ENCODE peak calls at places on chromosomes 6 and 20, in seven cellular contexts. F is PC-9, P is GM23338, S is GM23248, M is OCI-LY7, E is hepatocyte, Y is SK-N-SH. N is an unnamed sample. For H3K9me2, the result is how much of the 10 kb centered on the place peaks cover.

GRCh38 chr6:25337431-25337830 is 58.3 kb downstream of the CARMIL1 start:
- DNase-seq in F (no peak), P (no peak), S (no peak), M (no peak), E (no peak), Y (no peak), N (no peak)

GRCh38 chr6:22253955-22254655 is 42.7 kb downstream of the PRL start:
- DNase-seq in F (no peak), P (no peak), S (no peak), M (no peak), E (no peak), Y (no peak), N (no peak)

GRCh38 chr6:163793584-163793983 is 379.1 kb downstream of the QKI start:
- DNase-seq in F (no peak), P (no peak), S (peak), M (no peak), E (peak), Y (no peak), N (peak)

GRCh38 chr6:163367388-163368183 is 46.9 kb upstream of the QKI start:
- DNase-seq in F (no peak), P (no peak), S (no peak), M (no peak), E (no peak), Y (no peak), N (no peak)

GRCh38 chr6:15593798-15594197 is 69.0 kb downstream of the DTNBP1 start:
- DNase-seq in F (no peak), P (no peak), S (no peak), M (no peak), E (no peak), Y (no peak), N (no peak)

GRCh38 chr6:84605308-84605707 is 159.1 kb downstream of the TBX18 start:
- DNase-seq in F (no peak), P (no peak), S (no peak), M (no peak), E (no peak), Y (no peak), N (no peak)

GRCh38 chr20:25039697-25040437 is 18.1 kb downstream of the ACSS1 start:
- DNase-seq in F (peak), P (no peak), S (peak), M (no peak), E (peak), Y (no peak), N (peak)

GRCh38 chr20:17651761-17652388 is 30.2 kb downstream of the RRBP1 start:
- DNase-seq in F (peak), P (no peak), S (peak), M (peak), E (peak), Y (no peak), N (peak)

GRCh38 chr6:144468709-144469108 is 183.6 kb downstream of the UTRN start:
- DNase-seq in F (no peak), P (no peak), S (no peak), M (no peak), E (no peak), Y (no peak), N (no peak)

GRCh38 chr20:19761853-19762252 is 3.8 kb downstream of the RIN2 start:
- DNase-seq in F (no peak), P (no peak), S (no peak), M (no peak), E (no peak), Y (no peak), N (no peak)

GRCh38 chr6:26473758-26474438 is 16.1 kb downstream of the BTN2A1 start:
- DNase-seq in F (peak), P (peak), S (peak), M (peak), E (peak), Y (peak), N (peak)

GRCh38 chr20:59010995-59011873 is 4.2 kb upstream of the CTSZ start:
- DNase-seq in F (peak), P (peak), S (peak), M (no peak), E (no peak), Y (no peak), N (peak)

GRCh38 chr6:12152023-12152960 is 137.9 kb upstream of the EDN1 start:
- DNase-seq in F (no peak), P (peak), S (no peak), M (no peak), E (no peak), Y (no peak), N (no peak)

GRCh38 chr6:43758617-43759050 is 11.4 kb upstream of the VEGFA start:
- DNase-seq in F (peak), P (peak), S (no peak), M (peak), E (no peak), Y (peak), N (peak)

GRCh38 chr6:43767553-43768505 is 2.2 kb upstream of the VEGFA start:
- DNase-seq in F (no peak), P (no peak), S (no peak), M (no peak), E (no peak), Y (no peak), N (no peak)

GRCh38 chr6:27138837-27139752 is 108.4 kb upstream of the PRSS16 start:
- DNase-seq in F (peak), P (peak), S (no peak), M (peak), E (peak), Y (peak), N (no peak)

GRCh38 chr6:92708270-92708669 is 711.1 kb downstream of the EPHA7 start:
- DNase-seq in F (no peak), P (no peak), S (no peak), M (no peak), E (no peak), Y (no peak), N (no peak)

GRCh38 chr6:15674690-15675386 is 12.0 kb upstream of the DTNBP1 start:
- DNase-seq in F (no peak), P (peak), S (no peak), M (no peak), E (no peak), Y (peak), N (no peak)

GRCh38 chr6:151493495-151494234 is at the start of gene CCDC170:
- DNase-seq in F (peak), P (peak), S (peak), M (no peak), E (peak), Y (peak), N (no peak)

GRCh38 chr20:44071526-44072111 is 115.4 kb downstream of the JPH2 start:
- DNase-seq in F (no peak), P (no peak), S (no peak), M (no peak), E (no peak), Y (no peak), N (no peak)

GRCh38 chr20:34089655-34090324 is 22.3 kb downstream of the EIF2S2 start:
- DNase-seq in F (no peak), P (no peak), S (no peak), M (no peak), E (no peak), Y (no peak), N (no peak)

GRCh38 chr6:42547407-42548329 is 16.2 kb upstream of the UBR2 start:
- DNase-seq in F (peak), P (peak), S (peak), M (peak), E (peak), Y (peak), N (peak)

GRCh38 chr6:170108456-170108855 is 182.4 kb downstream of the DLL1 start:
- DNase-seq in F (no peak), P (no peak), S (no peak), M (no peak), E (no peak), Y (peak), N (no peak)

GRCh38 chr6:169559001-169559441 is 142.8 kb downstream of the WDR27 start:
- DNase-seq in F (no peak), P (no peak), S (peak), M (no peak), E (no peak), Y (no peak), N (peak)

GRCh38 chr20:51525241-51526104 is 17.0 kb downstream of the NFATC2 start:
- DNase-seq in F (no peak), P (no peak), S (no peak), M (peak), E (no peak), Y (no peak), N (no peak)

GRCh38 chr20:37921341-37921929 is 18.5 kb downstream of the VSTM2L start:
- DNase-seq in F (no peak), P (no peak), S (no peak), M (no peak), E (no peak), Y (no peak), N (no peak)

GRCh38 chr6:88008821-88009220 is 38.8 kb upstream of the SPACA1 start:
- DNase-seq in F (no peak), P (no peak), S (peak), M (no peak), E (no peak), Y (no peak), N (peak)

DNA sequence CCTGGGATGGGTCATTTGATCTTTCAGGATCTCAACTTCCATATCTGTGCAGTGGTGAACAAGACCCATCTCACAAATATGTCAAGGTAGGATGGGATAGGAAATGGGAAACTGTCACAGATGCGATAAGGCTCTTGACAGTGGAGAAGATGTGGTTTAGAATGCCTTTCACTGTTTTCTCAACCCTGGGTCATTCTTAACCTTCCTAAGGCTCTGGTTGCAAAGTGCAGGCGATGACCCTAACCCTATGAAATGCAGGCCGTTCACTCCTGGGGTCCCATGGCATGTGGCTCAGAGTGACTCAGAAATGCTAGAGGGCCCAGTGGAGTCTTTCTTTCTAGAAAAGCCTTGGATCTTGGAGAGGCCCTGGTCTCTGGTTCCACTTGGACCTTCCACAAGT is 61.7 kb downstream of the FOXA2 start:
- DNase-seq in F (no peak), P (no peak), S (no peak), M (no peak), E (no peak), Y (no peak), N (no peak)
- H3K9me2 ChIP-seq in F (under half), P (under half), S (under half), M (under half), E (under half), Y (under half), N (under half)

GRCh38 chr6:35489066-35489465 is 7.8 kb downstream of the TEAD3 start:
- DNase-seq in F (no peak), P (no peak), S (no peak), M (no peak), E (no peak), Y (no peak), N (no peak)

GRCh38 chr6:35489995-35490791 is 6.7 kb downstream of the TEAD3 start:
- DNase-seq in F (no peak), P (peak), S (peak), M (no peak), E (peak), Y (peak), N (no peak)

GRCh38 chr6:35492664-35493284 is 4.1 kb downstream of the TEAD3 start:
- DNase-seq in F (no peak), P (no peak), S (no peak), M (no peak), E (no peak), Y (peak), N (no peak)

GRCh38 chr6:35491558-35492541 is 5.0 kb downstream of the TEAD3 start:
- DNase-seq in F (peak), P (no peak), S (no peak), M (no peak), E (peak), Y (peak), N (no peak)

GRCh38 chr6:35490821-35491557 is 5.9 kb downstream of the TEAD3 start:
- DNase-seq in F (no peak), P (no peak), S (no peak), M (no peak), E (no peak), Y (no peak), N (no peak)
- H3K4me3 ChIP-seq in F (no peak), P (peak), S (no peak), M (no peak), E (no peak), Y (no peak), N (no peak)

DNA sequence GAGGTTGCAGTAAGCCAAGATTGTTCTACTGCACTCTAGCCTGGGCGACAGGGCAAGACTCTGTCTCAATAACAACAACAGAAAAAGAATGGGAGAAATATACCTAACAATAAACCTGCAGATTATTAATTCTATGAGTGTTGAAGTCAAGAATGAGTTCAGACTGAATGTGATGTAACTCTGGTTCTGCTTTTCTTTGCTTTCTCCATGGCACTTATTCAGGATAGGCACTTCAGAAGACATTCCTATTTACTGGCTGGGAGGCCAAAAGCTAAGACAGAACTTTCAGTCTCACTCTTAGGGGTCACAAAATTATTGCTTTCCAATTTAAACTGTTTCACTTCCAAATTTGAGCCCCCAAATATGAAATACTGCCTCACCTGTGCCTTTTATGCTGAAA is 15.7 kb upstream of the PRIM2 start:
- DNase-seq in F (no peak), P (no peak), S (no peak), M (no peak), E (no peak), Y (no peak), N (no peak)
- H3K9me2 ChIP-seq in F (under half), P (under half), S (under half), M (under half), E (under half), Y (under half), N (under half)

GRCh38 chr6:19837511-19838441 is 606 bp downstream of the ID4 start:
- DNase-seq in F (peak), P (peak), S (peak), M (peak), E (peak), Y (peak), N (peak)

GRCh38 chr6:19839237-19839546 is 2.0 kb downstream of the ID4 start:
- DNase-seq in F (no peak), P (no peak), S (no peak), M (no peak), E (no peak), Y (no peak), N (no peak)

GRCh38 chr6:19841181-19841580 is 4.0 kb downstream of the ID4 start:
- DNase-seq in F (no peak), P (no peak), S (peak), M (peak), E (no peak), Y (no peak), N (no peak)

GRCh38 chr6:19838442-19839236 is 1.5 kb downstream of the ID4 start:
- DNase-seq in F (peak), P (peak), S (peak), M (peak), E (peak), Y (peak), N (peak)

DNA sequence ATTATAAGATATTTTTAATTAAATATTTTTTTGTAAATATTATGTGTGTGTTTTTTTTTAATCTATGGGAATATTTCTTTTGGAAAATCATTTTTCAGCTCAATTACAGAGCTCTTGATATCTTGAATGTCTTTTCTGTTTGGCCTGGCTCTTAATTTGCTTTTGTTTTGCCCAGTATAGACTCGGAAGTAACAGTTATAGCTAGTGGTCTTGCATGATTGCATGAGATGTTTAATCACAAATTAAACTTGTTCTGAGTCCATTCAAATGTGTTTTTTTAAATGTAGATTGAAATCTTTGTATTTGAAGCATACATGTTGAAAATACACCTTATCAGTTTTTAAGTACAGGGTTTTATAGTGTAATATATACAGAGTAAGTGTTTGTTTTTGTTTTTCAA is 2.6 kb downstream of the ID4 start:
- DNase-seq in F (no peak), P (no peak), S (no peak), M (peak), E (no peak), Y (no peak), N (no peak)
- H3K4me3 ChIP-seq in F (no peak), P (no peak), S (peak), M (peak), E (peak), Y (no peak), N (no peak)

GRCh38 chr6:152700427-152700826 is 2.7 kb downstream of the MYCT1 start:
- DNase-seq in F (no peak), P (no peak), S (no peak), M (no peak), E (no peak), Y (no peak), N (no peak)

GRCh38 chr6:152701081-152701862 is 3.6 kb downstream of the MYCT1 start:
- DNase-seq in F (no peak), P (peak), S (no peak), M (peak), E (no peak), Y (no peak), N (peak)

GRCh38 chr6:152701863-152702401 is 4.2 kb downstream of the MYCT1 start:
- DNase-seq in F (no peak), P (no peak), S (no peak), M (no peak), E (no peak), Y (no peak), N (no peak)

DNA sequence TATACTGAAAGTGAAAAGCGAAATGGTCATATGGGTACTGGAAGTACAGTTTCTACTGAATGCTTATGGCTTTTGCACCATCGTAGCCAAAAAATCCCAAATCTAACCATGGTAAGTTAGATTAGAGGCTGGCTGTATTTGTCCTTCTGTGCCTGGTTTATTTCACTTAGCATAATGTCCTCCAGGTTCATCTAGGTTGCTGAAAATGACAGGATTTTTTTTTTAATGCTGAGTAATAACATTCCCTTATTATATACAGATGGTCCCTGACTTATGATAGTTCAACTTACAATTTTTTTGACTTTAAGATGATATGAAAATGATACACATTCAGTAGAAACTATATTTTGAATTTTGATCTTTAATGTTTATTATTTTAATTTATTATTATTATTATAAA is 7.6 kb downstream of the MYCT1 start:
- DNase-seq in F (no peak), P (no peak), S (no peak), M (no peak), E (no peak), Y (no peak), N (no peak)
- H3K9me2 ChIP-seq in F (under half), P (under half), S (under half), M (under half), E (under half), Y (under half), N (under half)

GRCh38 chr6:153150400-153150766 is 19.3 kb upstream of the RGS17 start:
- DNase-seq in F (no peak), P (no peak), S (no peak), M (no peak), E (no peak), Y (no peak), N (no peak)
- H3K4me3 ChIP-seq in F (no peak), P (no peak), S (no peak), M (no peak), E (no peak), Y (peak), N (no peak)

DNA sequence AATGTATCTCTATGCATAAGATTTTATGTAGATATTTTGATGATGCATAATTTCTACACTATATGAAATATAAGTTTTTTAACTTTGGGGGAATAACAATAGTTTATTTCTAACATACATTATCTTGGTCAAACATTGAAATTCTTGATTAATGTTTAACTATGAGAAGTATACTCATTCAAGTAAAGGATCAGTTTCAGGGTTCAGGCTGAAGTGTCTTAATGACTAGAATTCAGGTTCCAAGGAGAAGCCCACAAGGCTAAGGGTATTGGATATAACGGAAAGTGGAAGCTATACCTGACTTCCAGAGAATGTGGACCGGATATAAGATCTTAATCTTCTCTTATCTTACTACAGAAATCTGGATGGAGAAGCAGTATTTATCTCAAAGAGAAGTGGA is at the start of gene TINAG:
- DNase-seq in F (no peak), P (no peak), S (no peak), M (no peak), E (no peak), Y (no peak), N (no peak)
- H3K9me2 ChIP-seq in F (under half), P (under half), S (under half), M (under half), E (under half), Y (under half), N (under half)

GRCh38 chr20:396619-397431 is 11.3 kb upstream of the RBCK1 start:
- DNase-seq in F (no peak), P (no peak), S (no peak), M (no peak), E (no peak), Y (no peak), N (no peak)
- H3K4me3 ChIP-seq in F (no peak), P (no peak), S (no peak), M (no peak), E (no peak), Y (no peak), N (no peak)

DNA sequence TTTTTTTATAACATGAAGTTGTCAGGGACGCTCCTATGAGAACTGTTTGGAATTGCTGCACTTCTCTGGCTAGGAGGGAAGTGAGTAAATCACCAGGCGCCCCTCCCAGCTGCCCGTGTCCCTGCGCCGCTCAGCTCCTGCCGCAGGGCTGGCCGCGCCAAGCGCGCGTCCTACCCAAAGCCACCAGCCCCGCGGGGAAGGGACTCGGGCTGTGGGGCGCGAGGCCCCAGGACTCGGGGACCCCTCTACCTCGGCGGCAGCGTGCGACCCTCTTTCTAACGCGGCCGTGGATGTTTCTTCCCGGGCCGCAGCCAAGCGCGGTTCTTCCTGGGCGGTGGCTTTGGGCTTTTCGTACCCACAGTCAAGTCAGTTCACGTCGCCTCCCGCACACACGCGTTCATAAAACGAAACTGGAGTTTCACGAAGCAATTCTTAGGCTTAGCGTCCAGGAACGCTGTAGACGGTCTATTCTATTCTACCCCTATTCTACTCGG is 15.2 kb downstream of the FOXC1 start:
- DNase-seq in F (peak), P (peak), S (peak), M (no peak), E (peak), Y (no peak), N (no peak)
- H3K9me2 ChIP-seq in F (under half), P (under half), S (under half), M (under half), E (under half), Y (under half), N (under half)